ENCODE peak calls at places on chromosomes 2 and 18, in nine cellular contexts. R is AG04449; A is fibroblast of mammary gland; S is cardiac fibroblast; X is epithelial cell of esophagus; O is A549; D is uterus; Y is fibroblast of pulmonary artery; H is CD8-positive, alpha-beta T cell. Q is an unnamed sample.

GRCh38 chr2:113157897-113158753 is 15.6 kb upstream of the PSD4 start:
- DNase-seq in R (no peak), A (peak), S (peak), X (peak), Y (peak), O (no peak), H (no peak), D (no peak), Q (no peak)

GRCh38 chr2:163157411-163157810 is 318.8 kb upstream of the KCNH7 start:
- DNase-seq in X (peak), R (peak), O (no peak), H (no peak), D (no peak), S (peak), A (peak), Y (peak), Q (no peak)

GRCh38 chr2:179898873-179899272 is 37.5 kb upstream of the ZNF385B start:
- DNase-seq in R (no peak), H (no peak), O (no peak), D (no peak), S (peak), Y (peak), A (peak), X (peak), Q (peak)

GRCh38 chr2:168192839-168193616 is 54.4 kb downstream of the STK39 start:
- DNase-seq in O (no peak), R (no peak), D (no peak), Y (peak), A (no peak), X (peak), H (peak), S (no peak), Q (no peak)

GRCh38 chr2:221568299-221568698 is 3.8 kb downstream of the EPHA4 start:
- DNase-seq in R (no peak), H (no peak), Y (no peak), X (no peak), O (no peak), S (no peak), D (no peak), A (no peak), Q (no peak)

GRCh38 chr2:28545590-28546195 is 49.8 kb downstream of the PLB1 start:
- DNase-seq in D (no peak), O (no peak), Y (no peak), H (peak), R (no peak), S (no peak), A (no peak), X (peak), Q (no peak)

GRCh38 chr2:10196275-10196892 is 73.8 kb downstream of the RRM2 start:
- DNase-seq in Y (peak), R (no peak), S (no peak), D (peak), O (no peak), X (no peak), A (no peak), H (no peak), Q (no peak)

GRCh38 chr2:6352906-6353515 is 512.7 kb downstream of the CMPK2 start:
- DNase-seq in D (no peak), O (no peak), R (no peak), S (no peak), Y (no peak), A (no peak), X (peak), H (no peak), Q (no peak)

GRCh38 chr2:41720702-41721344 is 327.0 kb upstream of the PKDCC start:
- DNase-seq in O (no peak), H (no peak), A (peak), D (no peak), X (no peak), R (no peak), Y (peak), S (peak), Q (no peak)

GRCh38 chr2:120132190-120132589 is 91.0 kb downstream of the TMEM185B start:
- DNase-seq in R (peak), X (no peak), S (peak), H (no peak), A (peak), O (no peak), Y (peak), D (no peak), Q (no peak)

GRCh38 chr2:11099122-11100065 is 55.9 kb upstream of the SLC66A3 start:
- DNase-seq in Y (no peak), H (no peak), A (no peak), D (no peak), O (no peak), X (no peak), R (no peak), S (no peak), Q (no peak)

GRCh38 chr2:79935771-79936657 is 368.5 kb downstream of the LRRTM1 start:
- DNase-seq in S (peak), Y (peak), H (no peak), X (peak), A (peak), D (no peak), O (peak), R (peak), Q (peak)

GRCh38 chr2:46964835-46965560 is 49.4 kb upstream of the MCFD2 start:
- DNase-seq in D (no peak), A (no peak), O (no peak), H (no peak), Y (peak), X (peak), S (peak), R (no peak), Q (no peak)

GRCh38 chr18:71028285-71028762 is 739.5 kb downstream of the SOCS6 start:
- DNase-seq in S (no peak), H (peak), O (no peak), X (no peak), Y (peak), D (no peak), A (no peak), R (no peak), Q (no peak)

GRCh38 chr2:219475697-219476604 is 22.7 kb upstream of the GMPPA start:
- DNase-seq in D (peak), H (no peak), X (peak), O (peak), S (peak), A (peak), Y (peak), R (no peak), Q (no peak)

GRCh38 chr2:239963646-239964205 is 61.4 kb downstream of the NDUFA10 start:
- DNase-seq in H (no peak), S (no peak), O (no peak), Y (no peak), R (no peak), D (no peak), A (no peak), X (no peak), Q (no peak)

GRCh38 chr2:99066602-99067001 is 74.9 kb upstream of the C2orf15 start:
- DNase-seq in S (peak), R (peak), O (peak), D (no peak), H (peak), Y (peak), X (peak), A (peak), Q (peak)

GRCh38 chr2:30252723-30253688 is 21.7 kb downstream of the LBH start:
- DNase-seq in H (peak), Y (peak), A (peak), S (peak), X (peak), O (peak), D (peak), R (no peak), Q (no peak)

GRCh38 chr2:42156756-42157155 is 12.4 kb upstream of the EML4 start:
- DNase-seq in X (no peak), O (no peak), Y (no peak), H (no peak), D (no peak), R (no peak), A (no peak), S (no peak), Q (no peak)

GRCh38 chr2:176096986-176097819 is 2.4 kb upstream of the HOXD12 start:
- DNase-seq in S (peak), O (peak), R (no peak), Y (peak), H (peak), A (peak), D (peak), X (peak), Q (no peak)

GRCh38 chr2:113251118-113251517 is 27.6 kb downstream of the PAX8 start:
- DNase-seq in R (no peak), X (no peak), Y (no peak), D (no peak), S (no peak), A (no peak), H (peak), O (no peak), Q (no peak)

GRCh38 chr18:61333271-61333745 is at the start of gene CDH20:
- DNase-seq in X (no peak), D (no peak), O (no peak), R (no peak), Y (no peak), A (no peak), S (no peak), H (no peak), Q (no peak)

GRCh38 chr2:99881901-99882591 is 260.3 kb downstream of the AFF3 start:
- DNase-seq in O (no peak), A (peak), H (no peak), D (peak), R (peak), X (no peak), S (peak), Y (peak), Q (no peak)

GRCh38 chr2:176527141-176527901 is 258.1 kb downstream of the MTX2 start:
- DNase-seq in X (no peak), O (no peak), S (no peak), R (no peak), H (no peak), D (no peak), Y (peak), A (peak), Q (no peak)

GRCh38 chr2:102841107-102841840 is 79.4 kb downstream of the TMEM182 start:
- DNase-seq in D (no peak), H (no peak), O (peak), R (no peak), S (peak), X (peak), A (peak), Y (peak), Q (peak)

GRCh38 chr2:198060277-198060676 is 255.9 kb downstream of the PLCL1 start:
- DNase-seq in R (no peak), A (no peak), H (no peak), D (no peak), Y (no peak), X (no peak), S (no peak), O (no peak), Q (no peak)

GRCh38 chr18:70636991-70637390 is 348.1 kb downstream of the SOCS6 start:
- DNase-seq in O (no peak), Y (peak), X (no peak), D (no peak), R (no peak), S (peak), A (peak), H (no peak), Q (no peak)

GRCh38 chr2:60275958-60276357 is 277.5 kb downstream of the BCL11A start:
- DNase-seq in X (no peak), R (no peak), S (no peak), O (no peak), A (no peak), D (no peak), Y (no peak), H (no peak), Q (no peak)

GRCh38 chr18:10040287-10041011 is 126.6 kb downstream of the VAPA start:
- DNase-seq in D (no peak), R (no peak), A (peak), X (no peak), S (peak), Y (peak), O (no peak), H (no peak), Q (no peak)

GRCh38 chr2:169300617-169301530 is 61.5 kb downstream of the LRP2 start:
- DNase-seq in H (no peak), A (no peak), Y (no peak), X (no peak), R (no peak), O (no peak), S (no peak), D (no peak), Q (no peak)

GRCh38 chr2:171566099-171566498 is 43.8 kb downstream of the CYBRD1 start:
- DNase-seq in X (no peak), R (no peak), O (no peak), A (no peak), S (no peak), H (no peak), D (no peak), Y (no peak), Q (no peak)

GRCh38 chr2:171564463-171564862 is 42.2 kb downstream of the CYBRD1 start:
- DNase-seq in A (no peak), S (no peak), R (no peak), D (no peak), Y (no peak), O (no peak), H (no peak), X (peak), Q (peak)

GRCh38 chr2:171568085-171568484 is 45.8 kb downstream of the CYBRD1 start:
- DNase-seq in O (no peak), Y (no peak), A (peak), S (peak), H (no peak), D (no peak), X (peak), R (no peak), Q (no peak)

GRCh38 chr2:171566753-171567152 is 44.5 kb downstream of the CYBRD1 start:
- DNase-seq in X (no peak), Y (no peak), S (no peak), A (no peak), O (no peak), D (no peak), R (no peak), H (no peak), Q (no peak)

GRCh38 chr2:171563301-171563700 is 41.0 kb downstream of the CYBRD1 start:
- DNase-seq in D (no peak), S (no peak), R (no peak), X (no peak), Y (no peak), A (no peak), H (no peak), O (no peak), Q (no peak)
- H3K4me3 ChIP-seq in D (no peak), S (no peak), R (no peak), X (no peak), Y (no peak), A (no peak), H (no peak), O (no peak), Q (no peak)

GRCh38 chr2:226835796-226836547 is at the start of gene RHBDD1:
- DNase-seq in R (peak), O (peak), H (peak), S (peak), D (peak), X (peak), A (peak), Y (peak), Q (peak)

GRCh38 chr2:226835420-226835795 is 446 bp upstream of the RHBDD1 start:
- DNase-seq in X (no peak), O (peak), H (no peak), S (no peak), A (peak), D (no peak), Y (no peak), R (no peak), Q (no peak)

GRCh38 chr2:226837787-226838603 is 2.1 kb downstream of the RHBDD1 start:
- DNase-seq in D (no peak), Y (no peak), O (no peak), H (no peak), S (no peak), R (no peak), A (no peak), X (no peak), Q (no peak)

GRCh38 chr2:226837334-226837733 is 1.5 kb downstream of the RHBDD1 start:
- DNase-seq in R (no peak), A (no peak), D (no peak), X (no peak), S (no peak), H (no peak), O (no peak), Y (no peak), Q (no peak)

GRCh38 chr2:226836548-226836885 is 663 bp downstream of the RHBDD1 start:
- DNase-seq in A (no peak), O (no peak), D (no peak), S (no peak), X (no peak), Y (no peak), H (no peak), R (no peak), Q (no peak)
- H3K4me3 ChIP-seq in A (peak), O (peak), D (peak), S (peak), X (peak), Y (peak), H (peak), R (peak), Q (peak)

GRCh38 chr2:96685285-96685591 is 42.7 kb downstream of the FER1L5 start:
- DNase-seq in S (no peak), D (no peak), O (no peak), Y (peak), H (no peak), R (no peak), X (no peak), A (no peak), Q (no peak)

GRCh38 chr2:96683972-96684820 is 41.6 kb downstream of the FER1L5 start:
- DNase-seq in D (no peak), O (no peak), R (no peak), S (no peak), H (no peak), X (no peak), A (no peak), Y (no peak), Q (no peak)

GRCh38 chr2:96684883-96685282 is 42.3 kb downstream of the FER1L5 start:
- DNase-seq in D (no peak), O (no peak), Y (no peak), S (no peak), X (no peak), A (no peak), R (no peak), H (no peak), Q (no peak)

GRCh38 chr2:96687266-96687665 is 44.7 kb downstream of the FER1L5 start:
- DNase-seq in O (no peak), Y (no peak), A (no peak), D (no peak), R (no peak), X (no peak), H (no peak), S (no peak), Q (no peak)

DNA sequence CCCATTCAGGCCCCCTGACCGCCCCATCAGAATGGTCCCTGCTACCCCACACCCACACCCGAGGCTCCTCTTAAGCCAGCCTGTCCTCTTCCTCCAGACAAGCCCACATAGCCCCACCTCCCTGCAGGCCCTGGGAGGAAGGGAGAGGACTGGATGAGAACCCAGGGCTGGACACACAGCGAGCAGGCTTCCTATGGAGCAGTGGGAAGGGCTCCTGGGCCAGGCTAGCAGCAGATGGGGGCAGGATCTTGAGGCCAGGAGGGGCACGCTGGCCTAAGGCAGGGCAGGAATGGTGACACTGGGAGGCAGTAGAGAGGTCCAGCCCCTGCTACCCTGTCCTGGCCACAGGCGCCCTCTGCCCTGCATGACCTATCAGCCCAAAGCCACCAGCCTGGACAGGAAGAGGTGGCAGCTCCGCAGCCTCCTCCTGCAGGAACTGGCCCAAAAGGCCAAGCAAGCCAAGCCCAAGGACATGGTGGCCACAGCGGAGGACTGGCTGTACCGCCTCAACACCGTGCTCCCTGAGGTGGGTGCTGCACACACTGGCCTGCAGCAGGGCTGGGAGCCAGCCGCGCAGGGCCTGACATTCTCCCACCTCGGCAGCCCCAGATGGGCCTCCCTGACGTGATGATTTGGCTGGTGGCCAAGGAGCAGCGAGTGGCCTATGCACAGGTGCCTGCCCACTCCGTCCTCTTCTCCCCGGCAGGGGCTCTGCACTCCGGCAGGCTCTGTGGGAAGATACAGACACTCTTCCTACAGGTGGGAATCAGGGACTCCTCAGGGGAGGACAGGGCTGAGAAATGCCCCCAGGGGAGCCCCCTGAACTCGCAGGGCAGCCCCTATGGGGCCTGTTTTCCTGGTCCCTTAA is 43.3 kb downstream of the FER1L5 start:
- DNase-seq in X (no peak), R (no peak), H (no peak), D (no peak), A (peak), Y (peak), S (no peak), O (no peak), Q (no peak)
- H3K4me3 ChIP-seq in X (no peak), R (no peak), H (no peak), D (no peak), A (no peak), Y (no peak), S (no peak), O (no peak), Q (no peak)

DNA sequence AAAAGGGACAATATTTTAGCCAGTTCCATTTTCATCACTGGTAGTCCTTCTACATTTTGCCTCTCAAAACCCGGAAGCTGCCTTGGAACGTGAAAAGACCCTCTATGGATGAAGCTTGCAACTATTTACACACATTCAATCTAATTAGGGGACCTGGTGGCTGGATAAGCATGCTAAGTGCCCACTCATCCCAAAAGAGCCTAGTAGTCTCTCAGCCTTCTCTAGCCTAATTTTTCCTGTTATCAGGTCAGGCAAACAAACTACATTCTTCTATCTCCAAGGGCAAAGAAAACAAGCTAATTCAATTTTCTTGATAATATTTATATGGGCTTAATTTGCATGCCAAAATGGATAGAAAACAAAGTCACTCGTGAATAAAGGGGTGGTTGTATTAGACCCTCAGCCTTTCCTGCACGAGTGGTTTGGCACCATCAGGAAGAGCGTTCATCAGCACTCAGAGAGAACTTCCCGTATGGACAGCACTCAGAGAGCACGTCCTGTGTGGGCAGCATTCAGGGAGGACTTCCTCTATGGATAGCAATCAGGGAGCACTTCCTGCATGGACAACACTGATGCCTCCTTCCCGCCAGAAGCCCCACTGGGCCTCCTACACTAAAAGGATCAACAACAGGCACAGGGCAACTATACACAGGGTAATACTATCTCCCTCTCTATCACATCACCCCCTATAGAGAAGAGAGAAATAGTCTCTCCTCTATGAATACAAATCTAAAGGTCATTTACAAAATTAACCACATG is 122.2 kb downstream of the RBMS1 start:
- DNase-seq in Y (peak), S (peak), X (no peak), A (peak), O (no peak), H (no peak), R (no peak), D (no peak), Q (no peak)
- H3K4me3 ChIP-seq in Y (no peak), S (no peak), X (no peak), A (no peak), O (no peak), H (no peak), R (no peak), D (no peak), Q (no peak)

GRCh38 chr2:38037757-38038615 is 38.0 kb downstream of the CYP1B1 start:
- DNase-seq in H (no peak), S (peak), Y (peak), R (no peak), X (peak), D (peak), A (peak), O (no peak), Q (no peak)
- H3K4me3 ChIP-seq in H (no peak), S (peak), Y (peak), R (peak), X (peak), D (peak), A (peak), O (peak), Q (no peak)

GRCh38 chr2:70901235-70902066 is 34.2 kb upstream of the ATP6V1B1 start:
- DNase-seq in R (no peak), S (peak), X (no peak), Y (peak), D (no peak), A (peak), O (no peak), H (no peak), Q (no peak)
- H3K4me3 ChIP-seq in R (peak), S (peak), X (peak), Y (peak), D (peak), A (peak), O (peak), H (peak), Q (peak)

Q was measured in LNCaP clone FGC.